ENCODE peak calls at places on chromosomes 13 and 19, in nine cellular contexts. W, A, T, K, U, H, B, O and S are unnamed samples. For H3K4me1 and H3K9me3, the result is how much of the 10 kb centered on the place peaks cover.

GRCh38 chr13:50715402-50716146 is 127.9 kb downstream of the DLEU7 start:
- DNase-seq in W (peak), A (peak), T (no peak), K (peak), U (no peak), H (no peak), B (no peak), O (no peak), S (no peak)

GRCh38 chr19:2983351-2984195 is 6.2 kb downstream of the TLE6 start:
- DNase-seq in W (peak), A (no peak), T (peak), K (no peak), U (no peak), H (no peak), B (peak), O (peak), S (no peak)

GRCh38 chr13:99845136-99845874 is 126.3 kb downstream of the ZIC5 start:
- DNase-seq in W (no peak), A (no peak), T (no peak), K (no peak), U (no peak), H (no peak), B (no peak), O (no peak), S (no peak)

GRCh38 chr19:5947435-5947834 is 30.5 kb downstream of the RANBP3 start:
- DNase-seq in W (no peak), A (peak), T (no peak), K (peak), U (no peak), H (no peak), B (peak), O (no peak), S (no peak)

GRCh38 chr13:94660695-94661324 is 51.5 kb downstream of the SOX21 start:
- DNase-seq in W (no peak), A (no peak), T (no peak), K (no peak), U (no peak), H (no peak), B (peak), O (no peak), S (peak)

GRCh38 chr19:16121967-16122366 is 10.3 kb downstream of the RAB8A start:
- DNase-seq in W (no peak), A (no peak), T (no peak), K (no peak), U (no peak), H (no peak), B (no peak), O (no peak), S (no peak)

GRCh38 chr13:62119739-62120700 is 704.4 kb upstream of the PCDH20 start:
- DNase-seq in W (no peak), A (no peak), T (peak), K (no peak), U (no peak), H (no peak), B (peak), O (no peak), S (no peak)

GRCh38 chr13:64397699-64398098 is 2832.4 kb downstream of the PCDH9 start:
- DNase-seq in W (no peak), A (no peak), T (no peak), K (no peak), U (no peak), H (no peak), B (peak), O (no peak), S (no peak)

GRCh38 chr13:30312859-30313258 is 5.5 kb upstream of the KATNAL1 start:
- DNase-seq in W (no peak), A (no peak), T (no peak), K (no peak), U (no peak), H (no peak), B (peak), O (no peak), S (no peak)

GRCh38 chr19:35292986-35293732 is 1.2 kb downstream of the MAG start:
- DNase-seq in W (no peak), A (no peak), T (no peak), K (no peak), U (no peak), H (no peak), B (no peak), O (no peak), S (no peak)

GRCh38 chr13:107969551-107969950 is 245.8 kb downstream of the LIG4 start:
- DNase-seq in W (no peak), A (no peak), T (no peak), K (no peak), U (no peak), H (no peak), B (no peak), O (no peak), S (no peak)

GRCh38 chr19:39765091-39766076 is 13.3 kb upstream of the LEUTX start:
- DNase-seq in W (peak), A (peak), T (peak), K (peak), U (peak), H (peak), B (peak), O (peak), S (no peak)

GRCh38 chr13:109687559-109688448 is 98.6 kb downstream of the IRS2 start:
- DNase-seq in W (peak), A (no peak), T (no peak), K (no peak), U (no peak), H (no peak), B (no peak), O (no peak), S (no peak)

GRCh38 chr19:3210347-3211017 is 14.0 kb upstream of the CELF5 start:
- DNase-seq in W (peak), A (peak), T (peak), K (peak), U (peak), H (peak), B (peak), O (peak), S (peak)

GRCh38 chr13:85853901-85854663 is 54.9 kb upstream of the SLITRK6 start:
- DNase-seq in W (no peak), A (no peak), T (no peak), K (no peak), U (no peak), H (no peak), B (no peak), O (no peak), S (no peak)

GRCh38 chr19:14979498-14980255 is at the start of gene SLC1A6:
- DNase-seq in W (no peak), A (no peak), T (peak), K (no peak), U (no peak), H (no peak), B (no peak), O (peak), S (no peak)

GRCh38 chr19:47095707-47096704 is 17.6 kb downstream of the ZC3H4 start:
- DNase-seq in W (peak), A (peak), T (no peak), K (no peak), U (no peak), H (peak), B (no peak), O (no peak), S (no peak)

GRCh38 chr19:46288896-46289588 is 7.8 kb upstream of the HIF3A start:
- DNase-seq in W (no peak), A (no peak), T (peak), K (peak), U (no peak), H (no peak), B (peak), O (no peak), S (no peak)

GRCh38 chr13:36752673-36753072 is 66.3 kb upstream of the RFXAP start:
- DNase-seq in W (no peak), A (no peak), T (no peak), K (no peak), U (no peak), H (no peak), B (peak), O (no peak), S (no peak)

GRCh38 chr19:31356587-31357314 is 7.5 kb upstream of the TSHZ3 start:
- DNase-seq in W (peak), A (peak), T (peak), K (peak), U (peak), H (no peak), B (no peak), O (peak), S (peak)

GRCh38 chr19:9075064-9075964 is 11.5 kb upstream of the OR1M1 start:
- DNase-seq in W (peak), A (peak), T (peak), K (peak), U (no peak), H (peak), B (peak), O (peak), S (no peak)

GRCh38 chr19:52343548-52343947 is 7.5 kb downstream of the ZNF610 start:
- DNase-seq in W (peak), A (no peak), T (peak), K (peak), U (peak), H (peak), B (peak), O (peak), S (peak)

GRCh38 chr19:5445667-5446066 is 9.6 kb upstream of the ZNRF4 start:
- DNase-seq in W (no peak), A (no peak), T (no peak), K (no peak), U (no peak), H (no peak), B (no peak), O (no peak), S (no peak)

GRCh38 chr13:62838891-62839290 is 1423.2 kb upstream of the PCDH20 start:
- DNase-seq in W (no peak), A (no peak), T (no peak), K (no peak), U (no peak), H (no peak), B (no peak), O (no peak), S (no peak)

GRCh38 chr19:48400018-48400742 is 6.7 kb downstream of the GRIN2D start:
- DNase-seq in W (peak), A (peak), T (peak), K (peak), U (peak), H (no peak), B (peak), O (peak), S (peak)

GRCh38 chr19:40831502-40832430 is 18.5 kb downstream of the CYP2A6 start:
- DNase-seq in W (peak), A (no peak), T (no peak), K (peak), U (no peak), H (no peak), B (peak), O (no peak), S (no peak)

GRCh38 chr13:52842440-52842839 is 6.0 kb downstream of the PCDH8 start:
- DNase-seq in W (no peak), A (no peak), T (no peak), K (no peak), U (no peak), H (no peak), B (no peak), O (no peak), S (no peak)

GRCh38 chr13:66033924-66034323 is 1196.2 kb downstream of the PCDH9 start:
- DNase-seq in W (no peak), A (no peak), T (no peak), K (no peak), U (no peak), H (no peak), B (no peak), O (no peak), S (no peak)

GRCh38 chr13:114025432-114026127 is 51.7 kb upstream of the C13orf46 start:
- DNase-seq in W (no peak), A (no peak), T (peak), K (no peak), U (no peak), H (no peak), B (peak), O (no peak), S (no peak)

GRCh38 chr19:56163097-56163496 is 12.7 kb upstream of the GALP start:
- DNase-seq in W (no peak), A (no peak), T (no peak), K (no peak), U (no peak), H (no peak), B (no peak), O (no peak), S (no peak)

GRCh38 chr13:83450586-83450985 is 431.7 kb downstream of the SLITRK1 start:
- DNase-seq in W (no peak), A (no peak), T (no peak), K (no peak), U (no peak), H (no peak), B (no peak), O (no peak), S (no peak)

GRCh38 chr19:53158119-53158656 is 665 bp downstream of the ZNF347 start:
- DNase-seq in W (peak), A (peak), T (peak), K (peak), U (no peak), H (peak), B (peak), O (peak), S (peak)

GRCh38 chr13:65841156-65841555 is 1389.0 kb downstream of the PCDH9 start:
- DNase-seq in W (no peak), A (no peak), T (no peak), K (no peak), U (no peak), H (no peak), B (no peak), O (no peak), S (no peak)

GRCh38 chr13:27573265-27573664 is 47.1 kb downstream of the LNX2 start:
- DNase-seq in W (no peak), A (no peak), T (no peak), K (no peak), U (no peak), H (no peak), B (peak), O (no peak), S (no peak)

GRCh38 chr13:31631071-31631470 is 108.3 kb upstream of the RXFP2 start:
- DNase-seq in W (no peak), A (no peak), T (no peak), K (no peak), U (no peak), H (no peak), B (no peak), O (no peak), S (no peak)

GRCh38 chr13:81929988-81930387 is 1589.1 kb upstream of the SPRY2 start:
- DNase-seq in W (no peak), A (no peak), T (peak), K (no peak), U (no peak), H (no peak), B (peak), O (no peak), S (no peak)

GRCh38 chr19:1234670-1235380 is 3.0 kb downstream of the CBARP start:
- DNase-seq in W (no peak), A (no peak), T (no peak), K (no peak), U (no peak), H (no peak), B (no peak), O (no peak), S (no peak)
- H3K4me1 ChIP-seq in W (under half), A (under half), T (under half), K (under half), U (under half), H (under half), B (under half), O (under half), S (under half)

GRCh38 chr19:18647371-18647767 is 10.5 kb downstream of the KLHL26 start:
- DNase-seq in W (no peak), A (no peak), T (no peak), K (no peak), U (no peak), H (no peak), B (no peak), O (no peak), S (no peak)
- H3K27ac ChIP-seq in W (no peak), A (no peak), T (no peak), K (peak), U (no peak), H (no peak), B (no peak), O (no peak), S (no peak)

GRCh38 chr19:23521471-23521870 is 126.2 kb upstream of the ZNF91 start:
- DNase-seq in W (no peak), A (no peak), T (no peak), K (no peak), U (no peak), H (no peak), B (no peak), O (no peak), S (no peak)
- H3K9me3 ChIP-seq in W (under half), A (under half), T (under half), K (under half), U (under half), H (under half), B (under half), O (under half), S (under half)

DNA sequence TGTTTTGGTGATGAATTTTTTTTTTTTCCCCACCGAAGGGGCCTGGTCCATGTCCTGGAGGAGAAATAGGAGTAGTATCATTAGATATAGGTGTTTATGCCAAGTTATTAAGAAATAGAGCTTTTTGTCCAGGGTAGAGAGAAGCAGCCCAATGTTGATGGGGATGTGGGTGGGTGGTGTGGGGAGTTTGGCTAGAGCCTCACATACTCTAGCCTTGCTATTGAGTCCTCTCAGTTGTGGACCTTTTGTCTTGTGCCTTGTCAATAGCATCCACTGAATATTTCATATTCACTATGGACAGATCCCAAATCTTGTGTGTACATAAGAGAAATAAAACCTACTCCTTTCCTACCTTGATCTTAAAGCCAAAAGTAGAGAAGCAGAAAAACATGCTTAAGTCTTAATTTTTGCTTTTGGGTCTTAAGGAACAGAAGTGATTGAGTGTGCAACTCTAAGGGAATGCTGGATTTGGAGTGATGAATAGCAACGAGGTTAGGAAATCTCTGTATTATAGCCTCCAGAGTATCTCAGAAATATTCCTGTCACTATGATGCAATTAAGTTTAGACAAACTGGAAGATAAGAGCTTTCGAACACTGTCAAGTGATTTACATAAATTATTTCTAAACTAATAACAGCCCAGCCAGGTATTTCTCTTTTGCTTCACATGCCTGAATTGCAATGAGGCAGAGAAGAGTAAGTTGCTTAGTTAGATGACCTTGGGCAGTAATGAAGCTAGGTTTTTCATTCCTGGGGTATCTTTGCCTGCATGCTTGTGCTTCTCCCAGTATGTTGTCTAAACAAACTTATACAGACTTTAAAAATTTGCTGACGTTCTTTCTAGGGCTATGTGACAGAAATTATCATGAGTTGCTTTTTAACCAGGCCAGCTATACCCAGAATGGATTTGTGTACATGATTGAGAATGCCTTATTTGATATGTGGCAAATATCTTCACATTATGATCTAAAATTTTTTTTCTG is 134.3 kb downstream of the LMO7 start:
- DNase-seq in W (no peak), A (no peak), T (no peak), K (no peak), U (no peak), H (no peak), B (peak), O (no peak), S (no peak)
- H3K4me1 ChIP-seq in W (under half), A (under half), T (under half), K (under half), U (under half), H (under half), B (under half), O (under half), S (under half)

DNA sequence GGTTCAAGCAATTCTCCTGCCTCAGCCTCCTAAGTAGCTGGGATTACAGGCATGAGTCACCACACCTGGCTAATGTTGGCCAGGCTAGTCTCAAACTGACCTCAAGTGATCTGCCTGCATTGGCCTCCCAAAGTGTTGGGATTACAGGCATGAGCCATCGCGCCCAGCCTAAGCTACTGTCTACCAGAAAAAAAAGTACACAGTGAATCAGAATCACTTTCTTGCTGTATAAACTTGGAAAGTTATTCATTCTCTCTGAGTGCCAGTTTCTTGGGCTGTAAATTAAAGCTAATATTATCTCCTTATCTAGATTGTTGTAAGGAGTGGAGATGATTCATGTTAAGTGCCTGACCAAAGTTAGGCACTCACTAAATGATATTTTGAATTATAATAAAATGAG is 242.8 kb downstream of the ENOX1 start:
- DNase-seq in W (no peak), A (no peak), T (no peak), K (no peak), U (no peak), H (no peak), B (peak), O (no peak), S (no peak)
- H3K27ac ChIP-seq in W (no peak), A (no peak), T (no peak), K (no peak), U (no peak), H (no peak), B (no peak), O (no peak), S (no peak)

DNA sequence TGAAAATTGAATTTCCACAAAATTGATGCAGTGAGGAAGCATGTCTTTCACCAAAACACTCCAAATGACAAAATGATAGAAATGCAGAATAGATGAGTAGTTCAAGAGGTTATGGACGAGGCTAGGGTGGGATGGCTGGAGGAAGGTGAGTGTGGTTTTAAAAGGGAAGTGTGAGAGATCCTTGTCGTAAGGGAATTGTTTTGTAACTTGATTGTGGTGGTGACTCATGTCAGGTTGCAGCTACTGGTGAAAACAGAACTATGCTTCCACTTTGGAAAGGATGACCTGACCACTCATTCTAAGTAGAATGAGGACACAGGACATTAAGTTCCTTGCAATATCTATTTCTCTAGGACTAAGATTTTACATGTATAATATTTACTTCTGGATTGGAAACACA is 345.7 kb downstream of the MTUS2 start:
- DNase-seq in W (no peak), A (no peak), T (no peak), K (no peak), U (no peak), H (no peak), B (no peak), O (no peak), S (no peak)
- H3K9me3 ChIP-seq in W (under half), A (under half), T (under half), K (under half), U (under half), H (under half), B (under half), O (under half), S (under half)

DNA sequence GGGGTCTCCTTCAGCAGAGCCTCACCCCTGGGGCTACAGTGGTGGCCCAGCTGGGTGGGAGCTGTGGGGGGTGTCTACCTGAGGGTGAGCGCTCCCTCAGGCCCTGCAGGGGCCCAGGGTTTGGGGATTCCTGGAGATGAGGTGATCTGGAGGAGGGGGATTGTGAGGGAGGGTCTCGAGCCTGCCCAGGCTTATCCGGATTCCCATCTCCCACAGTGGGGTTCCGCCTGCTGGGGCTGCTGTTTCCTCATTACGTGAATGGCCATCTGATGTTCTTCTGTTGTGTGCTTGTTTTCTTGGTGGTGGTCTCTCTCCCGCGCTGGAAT is 4.4 kb downstream of the PPP1R37 start:
- DNase-seq in W (no peak), A (no peak), T (no peak), K (no peak), U (no peak), H (no peak), B (no peak), O (no peak), S (no peak)
- H3K4me1 ChIP-seq in W (under half), A (half or more), T (under half), K (half or more), U (half or more), H (under half), B (under half), O (under half), S (under half)

DNA sequence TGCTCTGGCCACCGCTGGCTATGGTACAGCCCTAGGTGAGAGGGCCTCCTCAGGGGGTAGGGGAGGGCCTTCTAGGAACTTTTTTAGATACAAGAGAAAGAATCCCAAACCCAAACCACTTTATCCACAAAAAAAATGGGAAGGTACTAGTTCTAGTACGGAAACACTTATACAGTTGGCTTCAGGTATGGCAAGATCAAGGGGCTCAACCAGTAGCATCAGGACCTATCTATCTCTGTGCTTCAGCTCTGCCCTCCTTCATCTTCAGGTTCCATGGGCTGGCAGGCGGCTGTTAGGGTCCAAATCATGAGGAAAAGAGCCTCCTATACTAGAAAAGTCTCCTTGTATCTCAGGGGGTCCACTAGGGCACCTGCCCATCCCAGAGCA is 1.8 kb downstream of the MRI1 start:
- DNase-seq in W (no peak), A (no peak), T (no peak), K (no peak), U (no peak), H (no peak), B (no peak), O (no peak), S (no peak)
- H3K27ac ChIP-seq in W (no peak), A (no peak), T (no peak), K (no peak), U (no peak), H (no peak), B (no peak), O (no peak), S (no peak)